ENCODE peak calls at places on chromosome 14, in seven cellular contexts. One of them, this sample, is unnamed.

GRCh38 chr14:32530800-32531199 is 201.7 kb downstream of the AKAP6 start:
- DNase-seq in A549: no peak
- DNase-seq in esophagus squamous epithelium: no peak
- DNase-seq in gastrocnemius medialis: no peak
- DNase-seq in suprapubic skin: no peak
- DNase-seq in Peyer's patch: no peak
- DNase-seq in adrenal gland: no peak
- DNase-seq in this sample: no peak

GRCh38 chr14:67390135-67390534 is 21.8 kb downstream of the PLEK2 start:
- DNase-seq in gastrocnemius medialis: no peak
- DNase-seq in esophagus squamous epithelium: no peak
- DNase-seq in A549: no peak
- DNase-seq in Peyer's patch: no peak
- DNase-seq in adrenal gland: no peak
- DNase-seq in suprapubic skin: no peak
- DNase-seq in this sample: no peak

GRCh38 chr14:33432407-33433023 is 493.8 kb downstream of the NPAS3 start:
- DNase-seq in Peyer's patch: no peak
- DNase-seq in suprapubic skin: no peak
- DNase-seq in adrenal gland: peak
- DNase-seq in A549: peak
- DNase-seq in gastrocnemius medialis: no peak
- DNase-seq in esophagus squamous epithelium: no peak
- DNase-seq in this sample: no peak

GRCh38 chr14:87866116-87866515 is 126.9 kb downstream of the GALC start:
- DNase-seq in esophagus squamous epithelium: no peak
- DNase-seq in A549: no peak
- DNase-seq in suprapubic skin: no peak
- DNase-seq in adrenal gland: no peak
- DNase-seq in Peyer's patch: no peak
- DNase-seq in gastrocnemius medialis: no peak
- DNase-seq in this sample: no peak

GRCh38 chr14:61749264-61749663 is 13.0 kb upstream of the SNAPC1 start:
- DNase-seq in Peyer's patch: no peak
- DNase-seq in gastrocnemius medialis: no peak
- DNase-seq in A549: peak
- DNase-seq in adrenal gland: no peak
- DNase-seq in esophagus squamous epithelium: no peak
- DNase-seq in suprapubic skin: no peak
- DNase-seq in this sample: no peak

GRCh38 chr14:64788706-64789105 is 84.5 kb downstream of the PLEKHG3 start:
- DNase-seq in esophagus squamous epithelium: no peak
- DNase-seq in gastrocnemius medialis: peak
- DNase-seq in suprapubic skin: no peak
- DNase-seq in A549: peak
- DNase-seq in Peyer's patch: no peak
- DNase-seq in adrenal gland: peak
- DNase-seq in this sample: no peak

GRCh38 chr14:68814376-68815287 is 21.8 kb upstream of the ZFP36L1 start:
- DNase-seq in suprapubic skin: peak
- DNase-seq in A549: peak
- DNase-seq in gastrocnemius medialis: no peak
- DNase-seq in Peyer's patch: peak
- DNase-seq in esophagus squamous epithelium: no peak
- DNase-seq in adrenal gland: peak
- DNase-seq in this sample: no peak

GRCh38 chr14:44609201-44609600 is 102.1 kb upstream of the FSCB start:
- DNase-seq in esophagus squamous epithelium: no peak
- DNase-seq in gastrocnemius medialis: no peak
- DNase-seq in adrenal gland: no peak
- DNase-seq in Peyer's patch: no peak
- DNase-seq in A549: no peak
- DNase-seq in suprapubic skin: no peak
- DNase-seq in this sample: no peak

GRCh38 chr14:24990773-24991172 is 59.2 kb downstream of the STXBP6 start:
- DNase-seq in A549: no peak
- DNase-seq in gastrocnemius medialis: no peak
- DNase-seq in Peyer's patch: no peak
- DNase-seq in suprapubic skin: no peak
- DNase-seq in adrenal gland: no peak
- DNase-seq in esophagus squamous epithelium: no peak
- DNase-seq in this sample: no peak

GRCh38 chr14:103749860-103750259 is 34.2 kb downstream of the ZFYVE21 start:
- DNase-seq in A549: no peak
- DNase-seq in gastrocnemius medialis: no peak
- DNase-seq in esophagus squamous epithelium: no peak
- DNase-seq in suprapubic skin: no peak
- DNase-seq in adrenal gland: no peak
- DNase-seq in Peyer's patch: no peak
- DNase-seq in this sample: no peak

GRCh38 chr14:78007160-78007559 is 163.0 kb upstream of the NRXN3 start:
- DNase-seq in gastrocnemius medialis: no peak
- DNase-seq in adrenal gland: no peak
- DNase-seq in A549: no peak
- DNase-seq in esophagus squamous epithelium: no peak
- DNase-seq in Peyer's patch: no peak
- DNase-seq in suprapubic skin: no peak
- DNase-seq in this sample: no peak

DNA sequence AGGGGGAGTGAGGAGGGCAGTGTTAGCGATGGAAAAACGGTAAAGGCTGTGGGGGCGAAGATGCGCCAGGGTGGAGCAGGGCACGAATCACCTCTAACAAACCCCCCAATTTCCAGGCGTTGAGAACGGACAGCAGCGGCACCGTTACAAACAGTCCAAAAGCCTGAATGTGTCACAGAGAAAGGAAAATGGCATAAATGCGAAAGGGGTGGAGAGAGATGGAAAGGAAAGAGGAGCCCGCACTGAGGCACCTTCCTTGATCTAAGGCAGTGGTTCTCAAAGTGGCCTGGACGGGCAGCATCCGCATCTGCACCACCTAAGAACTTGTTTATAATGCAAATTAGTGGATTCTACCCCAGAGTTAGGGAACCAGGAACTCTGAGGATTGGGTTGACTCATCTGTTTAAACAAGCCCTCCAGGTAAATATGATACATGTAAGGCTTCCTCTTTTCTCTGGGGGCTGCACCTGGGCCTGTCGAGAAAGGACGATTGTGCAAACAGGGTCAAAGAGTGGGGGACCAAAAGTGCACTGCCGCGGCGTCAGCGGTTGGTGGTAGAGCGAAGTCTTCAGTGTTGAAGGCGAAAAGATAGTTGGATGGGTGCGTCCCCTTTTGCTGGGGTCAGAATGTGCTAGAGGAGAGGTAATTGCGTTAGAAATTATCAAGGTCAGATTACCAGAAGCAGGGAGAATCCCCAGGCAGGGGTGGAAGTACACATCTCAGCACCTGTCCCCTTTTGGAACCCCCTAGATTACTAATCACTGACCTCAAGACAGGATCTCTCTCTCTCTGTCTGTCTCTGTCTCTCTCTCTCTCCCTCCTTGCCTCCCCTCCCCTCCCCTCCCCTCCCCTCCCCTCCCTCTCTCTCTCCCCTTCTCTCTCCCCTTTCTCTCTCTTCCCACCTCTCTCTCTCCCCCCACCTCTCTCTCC is 1.3 kb upstream of the KCNH5 start:
- DNase-seq in gastrocnemius medialis: no peak
- DNase-seq in A549: no peak
- DNase-seq in Peyer's patch: no peak
- DNase-seq in suprapubic skin: no peak
- DNase-seq in esophagus squamous epithelium: no peak
- DNase-seq in adrenal gland: no peak
- DNase-seq in this sample: no peak
- H3K4me3 ChIP-seq in gastrocnemius medialis: no peak
- H3K4me3 ChIP-seq in A549: peak
- H3K4me3 ChIP-seq in Peyer's patch: no peak
- H3K4me3 ChIP-seq in suprapubic skin: peak
- H3K4me3 ChIP-seq in esophagus squamous epithelium: peak
- H3K4me3 ChIP-seq in adrenal gland: no peak
- H3K4me3 ChIP-seq in this sample: no peak

GRCh38 chr14:100874051-100874410 is 29.5 kb downstream of the RTL1 start:
- DNase-seq in suprapubic skin: no peak
- DNase-seq in esophagus squamous epithelium: no peak
- DNase-seq in A549: no peak
- DNase-seq in gastrocnemius medialis: no peak
- DNase-seq in adrenal gland: no peak
- DNase-seq in Peyer's patch: no peak
- DNase-seq in this sample: no peak
- TF ChIP-seq POLR2A in suprapubic skin: no peak
- TF ChIP-seq POLR2A in esophagus squamous epithelium: no peak
- TF ChIP-seq POLR2A in A549: no peak
- TF ChIP-seq POLR2A in gastrocnemius medialis: no peak
- TF ChIP-seq POLR2A in adrenal gland: no peak
- TF ChIP-seq POLR2A in Peyer's patch: no peak
- TF ChIP-seq POLR2A in this sample: no peak

GRCh38 chr14:20799955-20800544 is 2.6 kb downstream of the RNASE1 start:
- DNase-seq in esophagus squamous epithelium: peak
- DNase-seq in suprapubic skin: no peak
- DNase-seq in A549: no peak
- DNase-seq in gastrocnemius medialis: no peak
- DNase-seq in Peyer's patch: peak
- DNase-seq in adrenal gland: peak
- DNase-seq in this sample: no peak
- H3K4me3 ChIP-seq in esophagus squamous epithelium: peak
- H3K4me3 ChIP-seq in suprapubic skin: peak
- H3K4me3 ChIP-seq in A549: no peak
- H3K4me3 ChIP-seq in gastrocnemius medialis: peak
- H3K4me3 ChIP-seq in Peyer's patch: no peak
- H3K4me3 ChIP-seq in adrenal gland: peak
- H3K4me3 ChIP-seq in this sample: no peak

DNA sequence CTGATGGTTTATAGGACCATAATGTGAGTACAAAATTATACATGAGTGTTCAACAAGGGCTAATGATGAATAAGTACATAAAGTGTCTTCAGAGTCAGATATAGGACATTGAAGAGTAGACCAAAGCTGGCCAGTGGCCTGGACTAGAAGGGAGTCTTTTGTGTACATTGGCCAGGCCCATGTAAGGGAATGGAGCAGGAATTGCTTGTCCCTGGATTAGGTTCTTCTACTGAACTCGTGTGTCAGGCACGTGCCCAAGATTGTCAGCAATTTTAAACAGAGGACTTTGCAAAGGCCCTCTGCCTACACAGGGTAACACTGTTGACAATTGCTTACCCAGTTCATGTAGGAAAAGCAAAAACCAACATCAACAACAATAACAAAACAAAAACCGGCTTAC is 196.0 kb upstream of the SEL1L start:
- DNase-seq in gastrocnemius medialis: no peak
- DNase-seq in suprapubic skin: no peak
- DNase-seq in esophagus squamous epithelium: no peak
- DNase-seq in A549: no peak
- DNase-seq in Peyer's patch: no peak
- DNase-seq in adrenal gland: no peak
- DNase-seq in this sample: no peak
- TF ChIP-seq POLR2A in gastrocnemius medialis: no peak
- TF ChIP-seq POLR2A in suprapubic skin: no peak
- TF ChIP-seq POLR2A in esophagus squamous epithelium: no peak
- TF ChIP-seq POLR2A in A549: no peak
- TF ChIP-seq POLR2A in Peyer's patch: no peak
- TF ChIP-seq POLR2A in adrenal gland: no peak
- TF ChIP-seq POLR2A in this sample: no peak

GRCh38 chr14:50488521-50488920 is 43.8 kb downstream of the MAP4K5 start:
- DNase-seq in Peyer's patch: no peak
- DNase-seq in gastrocnemius medialis: no peak
- DNase-seq in esophagus squamous epithelium: no peak
- DNase-seq in suprapubic skin: no peak
- DNase-seq in adrenal gland: no peak
- DNase-seq in A549: no peak
- DNase-seq in this sample: no peak

DNA sequence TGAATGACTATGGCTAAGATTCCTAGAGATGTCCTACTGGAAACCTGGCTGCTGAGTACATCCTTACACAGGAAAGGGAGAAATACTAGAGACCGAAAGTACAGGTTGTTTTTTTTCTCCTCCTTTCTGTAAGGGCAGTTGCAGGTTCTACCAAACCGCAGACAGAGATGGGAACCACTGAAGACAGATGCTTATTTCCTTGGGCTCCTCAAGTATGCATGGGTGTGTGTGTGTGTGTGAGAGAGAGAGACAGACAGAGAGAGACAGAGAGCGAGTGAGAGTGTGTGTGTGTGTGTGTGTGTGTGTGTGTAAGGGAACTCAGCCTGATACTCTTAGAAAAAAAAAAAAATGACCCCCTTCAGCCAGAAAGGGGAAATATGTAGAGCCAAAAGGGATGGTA is 42.5 kb downstream of the MAP4K5 start:
- DNase-seq in gastrocnemius medialis: no peak
- DNase-seq in A549: no peak
- DNase-seq in Peyer's patch: no peak
- DNase-seq in adrenal gland: no peak
- DNase-seq in suprapubic skin: no peak
- DNase-seq in esophagus squamous epithelium: no peak
- DNase-seq in this sample: no peak
- H3K4me3 ChIP-seq in gastrocnemius medialis: no peak
- H3K4me3 ChIP-seq in A549: no peak
- H3K4me3 ChIP-seq in Peyer's patch: no peak
- H3K4me3 ChIP-seq in adrenal gland: no peak
- H3K4me3 ChIP-seq in suprapubic skin: no peak
- H3K4me3 ChIP-seq in esophagus squamous epithelium: no peak
- H3K4me3 ChIP-seq in this sample: no peak

GRCh38 chr14:21201732-21202462 is 46.0 kb upstream of the OR5AU1 start:
- DNase-seq in A549: no peak
- DNase-seq in Peyer's patch: no peak
- DNase-seq in adrenal gland: no peak
- DNase-seq in esophagus squamous epithelium: no peak
- DNase-seq in gastrocnemius medialis: no peak
- DNase-seq in suprapubic skin: no peak
- DNase-seq in this sample: no peak
- TF ChIP-seq POLR2A in A549: no peak
- TF ChIP-seq POLR2A in Peyer's patch: no peak
- TF ChIP-seq POLR2A in adrenal gland: no peak
- TF ChIP-seq POLR2A in esophagus squamous epithelium: no peak
- TF ChIP-seq POLR2A in gastrocnemius medialis: no peak
- TF ChIP-seq POLR2A in suprapubic skin: no peak
- TF ChIP-seq POLR2A in this sample: no peak

GRCh38 chr14:22489247-22489551 is 99.8 kb downstream of the DAD1 start:
- DNase-seq in gastrocnemius medialis: no peak
- DNase-seq in Peyer's patch: peak
- DNase-seq in A549: no peak
- DNase-seq in adrenal gland: no peak
- DNase-seq in esophagus squamous epithelium: no peak
- DNase-seq in suprapubic skin: no peak
- DNase-seq in this sample: no peak
- H3K4me3 ChIP-seq in gastrocnemius medialis: no peak
- H3K4me3 ChIP-seq in Peyer's patch: no peak
- H3K4me3 ChIP-seq in A549: no peak
- H3K4me3 ChIP-seq in adrenal gland: no peak
- H3K4me3 ChIP-seq in esophagus squamous epithelium: no peak
- H3K4me3 ChIP-seq in suprapubic skin: no peak
- H3K4me3 ChIP-seq in this sample: no peak